ENCODE peak calls at places on chromosome 17, in seven cellular contexts. One of them, this sample, is unnamed.

GRCh38 chr17:41915020-41915419 is 3.7 kb downstream of the ACLY start:
- DNase-seq in WTC11: no peak
- DNase-seq in K562: no peak
- DNase-seq in H1: no peak
- DNase-seq in HepG2: no peak
- DNase-seq in GM12878: no peak
- DNase-seq in HEK293T: no peak
- DNase-seq in this sample: no peak

GRCh38 chr17:7346761-7347614 is 5.0 kb upstream of the KCTD11 start:
- DNase-seq in HEK293T: no peak
- DNase-seq in HepG2: no peak
- DNase-seq in GM12878: no peak
- DNase-seq in WTC11: no peak
- DNase-seq in H1: no peak
- DNase-seq in K562: no peak
- DNase-seq in this sample: no peak

GRCh38 chr17:33106525-33107162 is 115.0 kb downstream of the SPACA3 start:
- DNase-seq in WTC11: no peak
- DNase-seq in K562: no peak
- DNase-seq in GM12878: no peak
- DNase-seq in HEK293T: no peak
- DNase-seq in HepG2: no peak
- DNase-seq in H1: no peak
- DNase-seq in this sample: no peak

GRCh38 chr17:44260296-44260695 is 7.6 kb downstream of the SLC4A1 start:
- DNase-seq in GM12878: no peak
- DNase-seq in H1: no peak
- DNase-seq in HEK293T: no peak
- DNase-seq in HepG2: no peak
- DNase-seq in K562: peak
- DNase-seq in WTC11: no peak
- DNase-seq in this sample: no peak

GRCh38 chr17:31391496-31391949 is at the start of gene RAB11FIP4:
- DNase-seq in GM12878: no peak
- DNase-seq in HepG2: no peak
- DNase-seq in HEK293T: peak
- DNase-seq in H1: no peak
- DNase-seq in K562: peak
- DNase-seq in WTC11: peak
- DNase-seq in this sample: no peak

GRCh38 chr17:39579318-39580081 is 28.2 kb downstream of the NEUROD2 start:
- DNase-seq in H1: no peak
- DNase-seq in HEK293T: no peak
- DNase-seq in WTC11: peak
- DNase-seq in HepG2: no peak
- DNase-seq in K562: no peak
- DNase-seq in GM12878: no peak
- DNase-seq in this sample: no peak

GRCh38 chr17:37770631-37771518 is 26.0 kb upstream of the HNF1B start:
- DNase-seq in GM12878: no peak
- DNase-seq in HEK293T: peak
- DNase-seq in WTC11: peak
- DNase-seq in H1: no peak
- DNase-seq in HepG2: peak
- DNase-seq in K562: peak
- DNase-seq in this sample: peak

GRCh38 chr17:83069571-83069906 is 9.9 kb upstream of the METRNL start:
- DNase-seq in HEK293T: no peak
- DNase-seq in K562: no peak
- DNase-seq in HepG2: no peak
- DNase-seq in H1: no peak
- DNase-seq in GM12878: no peak
- DNase-seq in WTC11: no peak
- DNase-seq in this sample: no peak

GRCh38 chr17:57293077-57293476 is 36.8 kb downstream of the MSI2 start:
- DNase-seq in K562: no peak
- DNase-seq in GM12878: no peak
- DNase-seq in HepG2: peak
- DNase-seq in WTC11: no peak
- DNase-seq in H1: no peak
- DNase-seq in HEK293T: no peak
- DNase-seq in this sample: peak

GRCh38 chr17:1181769-1182137 is 2.0 kb upstream of the ABR start:
- DNase-seq in HEK293T: no peak
- DNase-seq in HepG2: no peak
- DNase-seq in K562: no peak
- DNase-seq in GM12878: no peak
- DNase-seq in H1: no peak
- DNase-seq in WTC11: no peak
- DNase-seq in this sample: no peak

GRCh38 chr17:67475161-67475887 is 98.2 kb downstream of the PITPNC1 start:
- DNase-seq in K562: peak
- DNase-seq in H1: peak
- DNase-seq in HEK293T: peak
- DNase-seq in GM12878: peak
- DNase-seq in HepG2: peak
- DNase-seq in WTC11: peak
- DNase-seq in this sample: peak

GRCh38 chr17:73986641-73987177 is 216.8 kb upstream of the RPL38 start:
- DNase-seq in HEK293T: no peak
- DNase-seq in H1: no peak
- DNase-seq in WTC11: no peak
- DNase-seq in K562: no peak
- DNase-seq in HepG2: no peak
- DNase-seq in GM12878: no peak
- DNase-seq in this sample: no peak

GRCh38 chr17:43401293-43401692 is 2.5 kb downstream of the ARL4D start:
- DNase-seq in HepG2: no peak
- DNase-seq in H1: no peak
- DNase-seq in WTC11: no peak
- DNase-seq in HEK293T: no peak
- DNase-seq in K562: no peak
- DNase-seq in GM12878: no peak
- DNase-seq in this sample: no peak

GRCh38 chr17:15907290-15907689 is 37.6 kb upstream of the ADORA2B start:
- DNase-seq in WTC11: no peak
- DNase-seq in HEK293T: no peak
- DNase-seq in H1: no peak
- DNase-seq in HepG2: no peak
- DNase-seq in GM12878: no peak
- DNase-seq in K562: no peak
- DNase-seq in this sample: no peak

GRCh38 chr17:28131592-28131991 is 89.1 kb downstream of the NLK start:
- DNase-seq in GM12878: no peak
- DNase-seq in HEK293T: no peak
- DNase-seq in K562: no peak
- DNase-seq in HepG2: no peak
- DNase-seq in H1: no peak
- DNase-seq in WTC11: no peak
- DNase-seq in this sample: no peak

GRCh38 chr17:79435962-79436361 is 174.9 kb downstream of the RBFOX3 start:
- DNase-seq in HEK293T: no peak
- DNase-seq in H1: no peak
- DNase-seq in HepG2: no peak
- DNase-seq in K562: no peak
- DNase-seq in GM12878: no peak
- DNase-seq in WTC11: no peak
- DNase-seq in this sample: no peak

GRCh38 chr17:1123397-1124237 is 56.2 kb downstream of the ABR start:
- DNase-seq in H1: no peak
- DNase-seq in HepG2: no peak
- DNase-seq in K562: no peak
- DNase-seq in GM12878: no peak
- DNase-seq in WTC11: peak
- DNase-seq in HEK293T: no peak
- DNase-seq in this sample: no peak

GRCh38 chr17:56876766-56877179 is 37.1 kb downstream of the TRIM25 start:
- DNase-seq in WTC11: no peak
- DNase-seq in GM12878: no peak
- DNase-seq in H1: no peak
- DNase-seq in HEK293T: no peak
- DNase-seq in HepG2: no peak
- DNase-seq in K562: peak
- DNase-seq in this sample: no peak

GRCh38 chr17:26775219-26775822 is 518.6 kb upstream of the WSB1 start:
- DNase-seq in HEK293T: no peak
- DNase-seq in H1: no peak
- DNase-seq in K562: no peak
- DNase-seq in HepG2: no peak
- DNase-seq in WTC11: no peak
- DNase-seq in GM12878: no peak
- DNase-seq in this sample: no peak

GRCh38 chr17:45264430-45264829 is 2.5 kb upstream of the SPATA32 start:
- DNase-seq in H1: no peak
- DNase-seq in K562: no peak
- DNase-seq in HEK293T: no peak
- DNase-seq in WTC11: no peak
- DNase-seq in HepG2: no peak
- DNase-seq in GM12878: no peak
- DNase-seq in this sample: no peak

GRCh38 chr17:45267436-45268055 is 5.7 kb upstream of the SPATA32 start:
- DNase-seq in HEK293T: no peak
- DNase-seq in WTC11: no peak
- DNase-seq in H1: no peak
- DNase-seq in GM12878: no peak
- DNase-seq in K562: no peak
- DNase-seq in HepG2: no peak
- DNase-seq in this sample: no peak

GRCh38 chr17:45266372-45266926 is 4.6 kb upstream of the SPATA32 start:
- DNase-seq in K562: no peak
- DNase-seq in HepG2: no peak
- DNase-seq in H1: no peak
- DNase-seq in HEK293T: no peak
- DNase-seq in GM12878: no peak
- DNase-seq in WTC11: no peak
- DNase-seq in this sample: no peak

GRCh38 chr17:45264988-45265387 is 3.1 kb upstream of the SPATA32 start:
- DNase-seq in GM12878: no peak
- DNase-seq in WTC11: no peak
- DNase-seq in H1: no peak
- DNase-seq in K562: no peak
- DNase-seq in HEK293T: no peak
- DNase-seq in HepG2: no peak
- DNase-seq in this sample: no peak

GRCh38 chr17:45265823-45266222 is 3.9 kb upstream of the SPATA32 start:
- DNase-seq in HEK293T: no peak
- DNase-seq in HepG2: no peak
- DNase-seq in H1: no peak
- DNase-seq in WTC11: no peak
- DNase-seq in K562: no peak
- DNase-seq in GM12878: no peak
- DNase-seq in this sample: no peak
- TF ChIP-seq SP1 in HEK293T: no peak
- TF ChIP-seq SP1 in HepG2: no peak
- TF ChIP-seq SP1 in H1: no peak
- TF ChIP-seq SP1 in WTC11: no peak
- TF ChIP-seq SP1 in K562: no peak
- TF ChIP-seq SP1 in GM12878: no peak
- TF ChIP-seq SP1 in this sample: no peak

GRCh38 chr17:63592797-63593196 is 7.9 kb upstream of the TACO1 start:
- DNase-seq in WTC11: no peak
- DNase-seq in K562: no peak
- DNase-seq in GM12878: no peak
- DNase-seq in HEK293T: no peak
- DNase-seq in H1: no peak
- DNase-seq in HepG2: no peak
- DNase-seq in this sample: no peak

GRCh38 chr17:63595132-63595531 is 5.6 kb upstream of the TACO1 start:
- DNase-seq in HEK293T: no peak
- DNase-seq in WTC11: no peak
- DNase-seq in HepG2: no peak
- DNase-seq in K562: no peak
- DNase-seq in GM12878: no peak
- DNase-seq in H1: no peak
- DNase-seq in this sample: no peak

GRCh38 chr17:63588797-63589196 is 11.9 kb upstream of the TACO1 start:
- DNase-seq in HepG2: no peak
- DNase-seq in HEK293T: no peak
- DNase-seq in H1: no peak
- DNase-seq in GM12878: no peak
- DNase-seq in WTC11: no peak
- DNase-seq in K562: no peak
- DNase-seq in this sample: no peak

GRCh38 chr17:63587770-63588169 is 12.9 kb upstream of the TACO1 start:
- DNase-seq in HEK293T: no peak
- DNase-seq in K562: no peak
- DNase-seq in WTC11: no peak
- DNase-seq in GM12878: no peak
- DNase-seq in H1: no peak
- DNase-seq in HepG2: no peak
- DNase-seq in this sample: no peak

DNA sequence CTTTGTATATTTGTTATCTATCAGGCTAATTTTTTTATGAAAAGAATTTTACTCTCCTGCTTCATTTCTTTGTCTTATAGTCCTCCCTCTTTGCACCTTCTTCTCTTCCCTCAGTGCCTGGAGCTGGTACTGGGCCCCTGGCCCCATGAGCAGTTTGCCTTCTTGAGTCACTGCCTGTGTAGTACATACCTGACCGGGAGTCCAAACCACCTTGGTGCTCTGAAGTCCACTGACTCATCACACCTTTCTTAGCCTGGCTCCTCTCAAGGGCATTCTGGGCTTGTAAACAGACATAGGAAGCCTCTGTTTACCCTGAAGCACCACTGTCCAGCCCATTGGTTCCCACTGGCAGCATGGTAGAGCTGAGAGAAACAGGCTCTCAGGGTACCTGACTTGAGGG is 11.0 kb upstream of the TACO1 start:
- DNase-seq in WTC11: no peak
- DNase-seq in HEK293T: no peak
- DNase-seq in H1: no peak
- DNase-seq in K562: no peak
- DNase-seq in GM12878: no peak
- DNase-seq in HepG2: no peak
- DNase-seq in this sample: no peak
- TF ChIP-seq SP1 in WTC11: no peak
- TF ChIP-seq SP1 in HEK293T: no peak
- TF ChIP-seq SP1 in H1: no peak
- TF ChIP-seq SP1 in K562: no peak
- TF ChIP-seq SP1 in GM12878: no peak
- TF ChIP-seq SP1 in HepG2: no peak
- TF ChIP-seq SP1 in this sample: no peak

GRCh38 chr17:49890852-49891251 is 43.0 kb upstream of the TAC4 start:
- DNase-seq in GM12878: no peak
- DNase-seq in K562: no peak
- DNase-seq in HEK293T: no peak
- DNase-seq in HepG2: no peak
- DNase-seq in H1: no peak
- DNase-seq in WTC11: no peak
- DNase-seq in this sample: no peak
- TF ChIP-seq SP1 in GM12878: no peak
- TF ChIP-seq SP1 in K562: no peak
- TF ChIP-seq SP1 in HEK293T: no peak
- TF ChIP-seq SP1 in HepG2: no peak
- TF ChIP-seq SP1 in H1: no peak
- TF ChIP-seq SP1 in WTC11: no peak
- TF ChIP-seq SP1 in this sample: no peak

GRCh38 chr17:65121368-65121767 is 15.8 kb upstream of the RGS9 start:
- DNase-seq in WTC11: no peak
- DNase-seq in K562: no peak
- DNase-seq in GM12878: no peak
- DNase-seq in H1: no peak
- DNase-seq in HEK293T: no peak
- DNase-seq in HepG2: no peak
- DNase-seq in this sample: no peak
- TF ChIP-seq SP1 in WTC11: no peak
- TF ChIP-seq SP1 in K562: no peak
- TF ChIP-seq SP1 in GM12878: no peak
- TF ChIP-seq SP1 in H1: no peak
- TF ChIP-seq SP1 in HEK293T: no peak
- TF ChIP-seq SP1 in HepG2: no peak
- TF ChIP-seq SP1 in this sample: no peak